ENCODE peak calls at places on chromosomes 1 and 21, in five cellular contexts. M, W, T, G and I are unnamed samples.

GRCh38 chr21:43697758-43698643 is 20.9 kb upstream of the PDXK start:
- DNase-seq in G (peak; percentile 51), T (peak; percentile 35), M (peak; percentile 34), W (peak; percentile 19), I (peak; percentile 59)

GRCh38 chr1:181216571-181216994 is 128.1 kb downstream of the IER5 start:
- DNase-seq in W (no peak), M (no peak), T (no peak), G (no peak), I (no peak)

GRCh38 chr1:222618001-222618879 is at the start of gene MIA3:
- DNase-seq in W (peak; percentile 29), G (no peak), T (peak; percentile 97), M (peak; percentile 14), I (peak; percentile 30)

GRCh38 chr1:25682059-25682601 is 65.5 kb downstream of the MAN1C1 start:
- DNase-seq in T (no peak), W (no peak), M (no peak), G (no peak), I (no peak)

GRCh38 chr1:48048064-48048463 is 50.9 kb upstream of the TRABD2B start:
- DNase-seq in G (peak; percentile 89), T (no peak), W (peak; percentile 78), M (peak; percentile 49), I (peak; percentile 19)

GRCh38 chr1:108560430-108561144 is 687 bp downstream of the EEIG2 start:
- DNase-seq in W (peak; percentile 14), T (peak; percentile 89), G (peak; percentile 77), M (peak; percentile 59), I (peak; percentile 57)

GRCh38 chr1:157878059-157878458 is 36.5 kb upstream of the CD5L start:
- DNase-seq in M (peak; percentile 52), G (peak; percentile 59), T (no peak), W (peak; percentile 69), I (peak; percentile 29)

GRCh38 chr1:174938306-174939000 is 61.3 kb upstream of the CACYBP start:
- DNase-seq in M (peak; percentile 26), G (no peak), T (no peak), W (no peak), I (no peak)

GRCh38 chr1:244963231-244963826 is 99.0 kb upstream of the HNRNPU start:
- DNase-seq in T (no peak), G (no peak), M (peak; percentile 19), W (no peak), I (peak; percentile 18)

GRCh38 chr1:58033311-58033710 is 513.2 kb downstream of the OMA1 start:
- DNase-seq in G (no peak), W (no peak), T (no peak), M (no peak), I (no peak)

GRCh38 chr1:11682287-11682771 is 1.4 kb upstream of the MAD2L2 start:
- DNase-seq in W (no peak), T (no peak), M (no peak), G (no peak), I (no peak)

GRCh38 chr1:169060010-169060722 is 46.3 kb upstream of the ATP1B1 start:
- DNase-seq in W (peak; percentile 91), M (peak; percentile 7), T (no peak), G (peak; percentile 59), I (no peak)

GRCh38 chr21:26684866-26685265 is 111.8 kb upstream of the CYYR1 start:
- DNase-seq in M (no peak), G (no peak), W (peak; percentile 79), T (no peak), I (no peak)

GRCh38 chr21:24594082-24594481 is 1013.2 kb downstream of the MRPL39 start:
- DNase-seq in T (no peak), W (no peak), M (no peak), G (no peak), I (no peak)

GRCh38 chr21:41744028-41744940 is 22.6 kb downstream of the RIPK4 start:
- DNase-seq in T (peak; percentile 59), G (no peak), W (no peak), M (no peak), I (no peak)

GRCh38 chr1:191851799-191852595 is 306.3 kb upstream of the RGS18 start:
- DNase-seq in W (peak; percentile 64), G (peak; percentile 18), T (no peak), M (peak; percentile 45), I (no peak)

GRCh38 chr1:170663441-170664282 is at the start of gene PRRX1:
- DNase-seq in T (no peak), G (peak; percentile 57), M (peak; percentile 56), W (no peak), I (peak; percentile 72)

GRCh38 chr1:60924964-60925798 is 157.2 kb upstream of the NFIA start:
- DNase-seq in G (no peak), M (no peak), T (no peak), W (no peak), I (no peak)

GRCh38 chr1:180268556-180269044 is 38.5 kb downstream of the LHX4 start:
- DNase-seq in T (peak; percentile 31), M (no peak), W (no peak), G (no peak), I (no peak)

GRCh38 chr1:58899581-58900271 is 115.9 kb upstream of the JUN start:
- DNase-seq in W (no peak), M (no peak), T (no peak), G (no peak), I (peak; percentile 22)

GRCh38 chr1:206075786-206076725 is 23.1 kb downstream of the RHEX start:
- DNase-seq in G (peak; percentile 55), T (no peak), M (no peak), W (peak; percentile 93), I (peak; percentile 8)

GRCh38 chr1:100597784-100598183 is 59.8 kb downstream of the GPR88 start:
- DNase-seq in M (peak; percentile 20), G (no peak), W (no peak), T (no peak), I (peak; percentile 20)

GRCh38 chr1:58745666-58746065 is 38.2 kb downstream of the JUN start:
- DNase-seq in W (peak; percentile 67), G (no peak), T (no peak), M (no peak), I (no peak)

GRCh38 chr1:92901699-92902405 is 59.4 kb downstream of the DIPK1A start:
- DNase-seq in T (no peak), W (no peak), M (no peak), G (peak; percentile 5), I (peak; percentile 21)

GRCh38 chr1:68198752-68199151 is 33.6 kb downstream of the WLS start:
- DNase-seq in W (peak; percentile 81), M (peak; percentile 62), G (peak; percentile 75), T (no peak), I (no peak)

GRCh38 chr1:209544098-209544497 is 39.4 kb upstream of the CAMK1G start:
- DNase-seq in G (no peak), W (no peak), M (no peak), T (no peak), I (no peak)

GRCh38 chr1:38512789-38513188 is 346.8 kb downstream of the RRAGC start:
- DNase-seq in G (no peak), W (peak; percentile 77), T (no peak), M (no peak), I (no peak)

GRCh38 chr1:88104234-88104633 is 579.8 kb upstream of the PKN2 start:
- DNase-seq in M (peak; percentile 29), W (no peak), G (peak; percentile 17), T (no peak), I (no peak)

GRCh38 chr1:31127266-31127665 is 61.7 kb upstream of the PUM1 start:
- DNase-seq in W (no peak), M (peak; percentile 67), G (peak; percentile 50), T (no peak), I (peak; percentile 45)

GRCh38 chr1:168751195-168751650 is 22.2 kb upstream of the DPT start:
- DNase-seq in G (no peak), M (no peak), W (no peak), T (no peak), I (no peak)

GRCh38 chr1:161973924-161974845 is 49.5 kb downstream of the OLFML2B start:
- DNase-seq in T (no peak), M (no peak), W (no peak), G (no peak), I (no peak)

GRCh38 chr1:156001682-156002171 is 19.0 kb downstream of the SSR2 start:
- DNase-seq in M (no peak), W (no peak), T (no peak), G (no peak), I (no peak)

GRCh38 chr1:204714861-204715511 is 29.4 kb upstream of the LRRN2 start:
- DNase-seq in W (peak; percentile 29), M (no peak), G (no peak), T (no peak), I (no peak)
- H3K4me3 ChIP-seq in W (no peak overlapping the region), M (no peak overlapping the region), G (no peak overlapping the region), T (no peak overlapping the region), I (no peak overlapping the region)

DNA sequence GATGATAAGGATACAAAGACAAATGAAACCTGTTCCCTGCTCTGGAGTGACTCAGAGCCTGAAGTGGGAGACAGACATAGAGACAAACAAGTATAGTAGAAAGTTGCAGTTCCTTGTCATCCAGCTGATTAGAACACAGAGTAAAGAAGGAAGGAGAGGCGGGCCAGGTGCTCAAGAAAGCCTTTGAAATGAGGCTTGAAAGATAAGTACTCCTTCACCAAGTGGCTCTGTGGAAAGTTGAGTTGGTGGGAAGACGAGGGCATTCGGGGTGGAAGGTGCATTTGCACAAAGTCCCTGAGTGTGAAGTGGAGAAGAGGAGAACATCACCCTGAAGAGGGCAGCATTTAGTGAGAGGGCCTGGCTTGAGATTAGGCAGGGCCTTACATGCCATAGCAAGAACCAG is 17.0 kb downstream of the MARK1 start:
- DNase-seq in W (peak; percentile 60), T (no peak), G (no peak), M (peak; percentile 25), I (peak; percentile 8)
- TF ChIP-seq CTCF in W (peak; percentile 23), T (no peak), G (peak; percentile 11), M (peak; percentile 35), I (peak; percentile 25)

GRCh38 chr1:228379165-228379460 is 27.5 kb downstream of the TRIM11 start:
- DNase-seq in W (peak; percentile 41), T (no peak), M (no peak), G (peak; percentile 17), I (peak; percentile 29)
- H3K4me3 ChIP-seq in W (peak overlapping the region; percentile 59), T (peak overlapping the region; percentile 51), M (peak overlapping the region; percentile 61), G (peak overlapping the region; percentile 50), I (peak overlapping the region; percentile 66)

DNA sequence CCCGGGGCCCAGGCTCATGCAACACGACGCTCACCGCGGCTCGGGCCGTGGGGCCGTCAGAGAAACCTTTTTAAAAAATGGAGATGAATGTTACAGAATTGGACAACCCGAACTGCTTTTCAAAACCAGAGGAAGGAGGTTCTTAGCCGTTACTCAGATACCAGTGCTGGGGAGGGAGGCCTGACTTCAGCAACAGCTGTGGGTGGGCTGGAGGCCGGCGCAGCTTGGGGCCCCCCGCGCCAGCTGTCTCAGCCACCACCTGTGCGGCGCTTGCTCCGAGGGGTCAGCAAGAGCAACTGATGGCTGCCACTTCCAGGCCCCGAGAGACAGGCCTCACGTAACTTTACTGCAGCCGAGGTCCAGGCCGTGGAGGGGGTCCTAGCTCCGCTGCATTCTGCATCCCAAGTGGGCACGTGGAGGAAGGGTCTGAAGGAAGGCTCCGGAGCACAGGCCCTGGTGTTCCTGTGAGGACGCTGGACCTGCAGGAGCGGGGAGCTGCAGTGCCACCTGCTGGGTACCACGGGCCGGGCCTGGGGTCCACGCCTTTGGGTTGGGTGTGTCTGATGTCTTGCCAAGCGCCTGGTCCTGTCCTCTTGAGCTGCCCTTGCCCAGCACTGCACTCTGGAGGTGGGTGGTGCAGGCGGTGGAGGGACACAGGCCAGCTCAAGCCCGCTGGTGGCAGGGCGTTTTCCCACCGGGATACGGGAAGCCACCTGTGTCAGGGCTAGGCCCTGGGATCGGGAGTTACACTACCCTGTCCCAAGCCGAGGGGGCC is 9.8 kb downstream of the THAP3 start:
- DNase-seq in M (peak; percentile 42), G (peak; percentile 50), T (peak; percentile 82), W (peak; percentile 62), I (peak; percentile 48)
- TF ChIP-seq CTCF in M (peak; percentile 46), G (peak; percentile 35), T (peak; percentile 59), W (peak; percentile 60), I (peak; percentile 54)